ENCODE peak calls at places on chromosomes 11 and 22, in six cellular contexts. One of them, this sample, is unnamed.

GRCh38 chr22:18005201-18005926 is 19.0 kb downstream of the MICAL3 start:
- DNase-seq in keratinocyte: no peak
- DNase-seq in fibroblast of lung: no peak
- DNase-seq in PC-9: no peak
- DNase-seq in SK-N-SH: no peak
- DNase-seq in endothelial cell of umbilical vein: peak; percentile 27
- DNase-seq in this sample: no peak

GRCh38 chr11:126592496-126593410 is 237.3 kb downstream of the ST3GAL4 start:
- DNase-seq in keratinocyte: no peak
- DNase-seq in fibroblast of lung: no peak
- DNase-seq in PC-9: no peak
- DNase-seq in SK-N-SH: no peak
- DNase-seq in endothelial cell of umbilical vein: no peak
- DNase-seq in this sample: peak; percentile 72

GRCh38 chr11:69497221-69497787 is 15.8 kb downstream of the LINC01488 start:
- DNase-seq in keratinocyte: no peak
- DNase-seq in fibroblast of lung: peak; percentile 94
- DNase-seq in PC-9: peak; percentile 81
- DNase-seq in SK-N-SH: no peak
- DNase-seq in endothelial cell of umbilical vein: peak; percentile 83
- DNase-seq in this sample: peak; percentile 82

GRCh38 chr11:1478011-1478410 is 8.6 kb downstream of the MOB2 start:
- DNase-seq in keratinocyte: no peak
- DNase-seq in fibroblast of lung: no peak
- DNase-seq in PC-9: no peak
- DNase-seq in SK-N-SH: no peak
- DNase-seq in endothelial cell of umbilical vein: no peak
- DNase-seq in this sample: no peak

GRCh38 chr22:32050678-32051515 is 7.8 kb downstream of the SLC5A1 start:
- DNase-seq in keratinocyte: peak; percentile 85
- DNase-seq in fibroblast of lung: peak; percentile 88
- DNase-seq in PC-9: peak; percentile 96
- DNase-seq in SK-N-SH: no peak
- DNase-seq in endothelial cell of umbilical vein: no peak
- DNase-seq in this sample: no peak

GRCh38 chr11:79390923-79391322 is 49.9 kb downstream of the TENM4 start:
- DNase-seq in keratinocyte: no peak
- DNase-seq in fibroblast of lung: no peak
- DNase-seq in PC-9: no peak
- DNase-seq in SK-N-SH: no peak
- DNase-seq in endothelial cell of umbilical vein: no peak
- DNase-seq in this sample: no peak

GRCh38 chr11:210122-210802 is 2.8 kb downstream of the RIC8A start:
- DNase-seq in keratinocyte: no peak
- DNase-seq in fibroblast of lung: peak; percentile 40
- DNase-seq in PC-9: peak; percentile 62
- DNase-seq in SK-N-SH: no peak
- DNase-seq in endothelial cell of umbilical vein: no peak
- DNase-seq in this sample: no peak

GRCh38 chr11:121249039-121249663 is 43.4 kb upstream of the SC5D start:
- DNase-seq in keratinocyte: no peak
- DNase-seq in fibroblast of lung: peak; percentile 61
- DNase-seq in PC-9: peak; percentile 59
- DNase-seq in SK-N-SH: peak; percentile 64
- DNase-seq in endothelial cell of umbilical vein: peak; percentile 54
- DNase-seq in this sample: peak; percentile 51

GRCh38 chr11:44416776-44417175 is 106.8 kb upstream of the ALX4 start:
- DNase-seq in keratinocyte: peak; percentile 38
- DNase-seq in fibroblast of lung: no peak
- DNase-seq in PC-9: peak; percentile 27
- DNase-seq in SK-N-SH: no peak
- DNase-seq in endothelial cell of umbilical vein: no peak
- DNase-seq in this sample: no peak

GRCh38 chr11:122271167-122271566 is 155.2 kb upstream of the BLID start:
- DNase-seq in keratinocyte: no peak
- DNase-seq in fibroblast of lung: no peak
- DNase-seq in PC-9: no peak
- DNase-seq in SK-N-SH: no peak
- DNase-seq in endothelial cell of umbilical vein: no peak
- DNase-seq in this sample: no peak

GRCh38 chr11:39732002-39732401 is 1727.5 kb downstream of the LRRC4C start:
- DNase-seq in keratinocyte: no peak
- DNase-seq in fibroblast of lung: no peak
- DNase-seq in PC-9: no peak
- DNase-seq in SK-N-SH: no peak
- DNase-seq in endothelial cell of umbilical vein: no peak
- DNase-seq in this sample: no peak

GRCh38 chr22:44025171-44026065 is 1.3 kb downstream of the PARVB start:
- DNase-seq in keratinocyte: no peak
- DNase-seq in fibroblast of lung: no peak
- DNase-seq in PC-9: no peak
- DNase-seq in SK-N-SH: no peak
- DNase-seq in endothelial cell of umbilical vein: peak; percentile 21
- DNase-seq in this sample: no peak

GRCh38 chr11:20933086-20933485 is 263.7 kb downstream of the NELL1 start:
- DNase-seq in keratinocyte: no peak
- DNase-seq in fibroblast of lung: no peak
- DNase-seq in PC-9: no peak
- DNase-seq in SK-N-SH: no peak
- DNase-seq in endothelial cell of umbilical vein: no peak
- DNase-seq in this sample: no peak

GRCh38 chr11:1470681-1471611 is 15.6 kb downstream of the MOB2 start:
- DNase-seq in keratinocyte: no peak
- DNase-seq in fibroblast of lung: no peak
- DNase-seq in PC-9: no peak
- DNase-seq in SK-N-SH: no peak
- DNase-seq in endothelial cell of umbilical vein: no peak
- DNase-seq in this sample: no peak

GRCh38 chr11:63901660-63902059 is 15.3 kb downstream of the RCOR2 start:
- DNase-seq in keratinocyte: no peak
- DNase-seq in fibroblast of lung: peak; percentile 47
- DNase-seq in PC-9: no peak
- DNase-seq in SK-N-SH: peak; percentile 45
- DNase-seq in endothelial cell of umbilical vein: no peak
- DNase-seq in this sample: no peak

GRCh38 chr11:88553204-88553603 is 215.7 kb upstream of the CTSC start:
- DNase-seq in keratinocyte: no peak
- DNase-seq in fibroblast of lung: no peak
- DNase-seq in PC-9: no peak
- DNase-seq in SK-N-SH: no peak
- DNase-seq in endothelial cell of umbilical vein: no peak
- DNase-seq in this sample: no peak

GRCh38 chr22:32341122-32341740 is 16.4 kb upstream of the RFPL3 start:
- DNase-seq in keratinocyte: no peak
- DNase-seq in fibroblast of lung: no peak
- DNase-seq in PC-9: no peak
- DNase-seq in SK-N-SH: no peak
- DNase-seq in endothelial cell of umbilical vein: no peak
- DNase-seq in this sample: peak; percentile 82

GRCh38 chr11:65849366-65849765 is 8.6 kb downstream of the CFL1 start:
- DNase-seq in keratinocyte: no peak
- DNase-seq in fibroblast of lung: no peak
- DNase-seq in PC-9: peak; percentile 34
- DNase-seq in SK-N-SH: peak; percentile 12
- DNase-seq in endothelial cell of umbilical vein: no peak
- DNase-seq in this sample: no peak

GRCh38 chr11:134145715-134146114 is 76.8 kb downstream of the JAM3 start:
- DNase-seq in keratinocyte: no peak
- DNase-seq in fibroblast of lung: no peak
- DNase-seq in PC-9: no peak
- DNase-seq in SK-N-SH: no peak
- DNase-seq in endothelial cell of umbilical vein: no peak
- DNase-seq in this sample: no peak

GRCh38 chr11:57474017-57474750 is 13.9 kb downstream of the RTN4RL2 start:
- DNase-seq in keratinocyte: no peak
- DNase-seq in fibroblast of lung: peak; percentile 37
- DNase-seq in PC-9: no peak
- DNase-seq in SK-N-SH: peak; percentile 37
- DNase-seq in endothelial cell of umbilical vein: no peak
- DNase-seq in this sample: no peak

GRCh38 chr11:492416-493226 is 14.4 kb downstream of the RNH1 start:
- DNase-seq in keratinocyte: no peak
- DNase-seq in fibroblast of lung: no peak
- DNase-seq in PC-9: no peak
- DNase-seq in SK-N-SH: peak; percentile 34
- DNase-seq in endothelial cell of umbilical vein: no peak
- DNase-seq in this sample: no peak

GRCh38 chr22:25210831-25211230 is 8.6 kb upstream of the CRYBB2 start:
- DNase-seq in keratinocyte: no peak
- DNase-seq in fibroblast of lung: no peak
- DNase-seq in PC-9: no peak
- DNase-seq in SK-N-SH: no peak
- DNase-seq in endothelial cell of umbilical vein: no peak
- DNase-seq in this sample: no peak

GRCh38 chr11:35723493-35724284 is 61.1 kb downstream of the TRIM44 start:
- DNase-seq in keratinocyte: no peak
- DNase-seq in fibroblast of lung: peak; percentile 23
- DNase-seq in PC-9: no peak
- DNase-seq in SK-N-SH: no peak
- DNase-seq in endothelial cell of umbilical vein: peak; percentile 12
- DNase-seq in this sample: no peak

GRCh38 chr11:111476366-111476765 is 35.8 kb downstream of the BTG4 start:
- DNase-seq in keratinocyte: no peak
- DNase-seq in fibroblast of lung: no peak
- DNase-seq in PC-9: no peak
- DNase-seq in SK-N-SH: no peak
- DNase-seq in endothelial cell of umbilical vein: no peak
- DNase-seq in this sample: no peak

GRCh38 chr11:121696177-121696863 is 243.6 kb upstream of the SORL1-AS1 start:
- DNase-seq in keratinocyte: no peak
- DNase-seq in fibroblast of lung: no peak
- DNase-seq in PC-9: no peak
- DNase-seq in SK-N-SH: no peak
- DNase-seq in endothelial cell of umbilical vein: no peak
- DNase-seq in this sample: no peak

GRCh38 chr11:35539781-35540281 is 14.4 kb upstream of the PAMR1 start:
- DNase-seq in keratinocyte: no peak
- DNase-seq in fibroblast of lung: peak; percentile 90
- DNase-seq in PC-9: no peak
- DNase-seq in SK-N-SH: no peak
- DNase-seq in endothelial cell of umbilical vein: no peak
- DNase-seq in this sample: no peak

GRCh38 chr11:62602141-62603071 is 741 bp upstream of the MTA2 start:
- DNase-seq in keratinocyte: no peak
- DNase-seq in fibroblast of lung: peak; percentile 70
- DNase-seq in PC-9: no peak
- DNase-seq in SK-N-SH: peak; percentile 87
- DNase-seq in endothelial cell of umbilical vein: no peak
- DNase-seq in this sample: peak; percentile 79

GRCh38 chr11:116234989-116235567 is 537.7 kb downstream of the BUD13 start:
- DNase-seq in keratinocyte: no peak
- DNase-seq in fibroblast of lung: no peak
- DNase-seq in PC-9: no peak
- DNase-seq in SK-N-SH: no peak
- DNase-seq in endothelial cell of umbilical vein: no peak
- DNase-seq in this sample: no peak

GRCh38 chr11:2816941-2817421 is 68.6 kb downstream of the CDKN1C start:
- DNase-seq in keratinocyte: no peak
- DNase-seq in fibroblast of lung: peak; percentile 85
- DNase-seq in PC-9: no peak
- DNase-seq in SK-N-SH: no peak
- DNase-seq in endothelial cell of umbilical vein: no peak
- DNase-seq in this sample: no peak

GRCh38 chr22:33188316-33188715 is 130.1 kb upstream of the SYN3 start:
- DNase-seq in keratinocyte: no peak
- DNase-seq in fibroblast of lung: no peak
- DNase-seq in PC-9: no peak
- DNase-seq in SK-N-SH: no peak
- DNase-seq in endothelial cell of umbilical vein: no peak
- DNase-seq in this sample: no peak

GRCh38 chr11:68673291-68673930 is 10.9 kb upstream of the GAL start:
- DNase-seq in keratinocyte: no peak
- DNase-seq in fibroblast of lung: no peak
- DNase-seq in PC-9: no peak
- DNase-seq in SK-N-SH: no peak
- DNase-seq in endothelial cell of umbilical vein: no peak
- DNase-seq in this sample: no peak

GRCh38 chr22:48240165-48240934 is 1477.9 kb downstream of the TBC1D22A start:
- DNase-seq in keratinocyte: no peak
- DNase-seq in fibroblast of lung: no peak
- DNase-seq in PC-9: no peak
- DNase-seq in SK-N-SH: no peak
- DNase-seq in endothelial cell of umbilical vein: no peak
- DNase-seq in this sample: peak; percentile 88

GRCh38 chr22:11605468-11605981 is 3922.5 kb upstream of the OR11H1 start:
- DNase-seq in keratinocyte: no peak
- DNase-seq in fibroblast of lung: no peak
- DNase-seq in PC-9: no peak
- DNase-seq in SK-N-SH: no peak
- DNase-seq in endothelial cell of umbilical vein: no peak
- DNase-seq in this sample: no peak

GRCh38 chr11:79195209-79195608 is 245.6 kb downstream of the TENM4 start:
- DNase-seq in keratinocyte: no peak
- DNase-seq in fibroblast of lung: no peak
- DNase-seq in PC-9: no peak
- DNase-seq in SK-N-SH: no peak
- DNase-seq in endothelial cell of umbilical vein: no peak
- DNase-seq in this sample: no peak

GRCh38 chr11:115173136-115173535 is 331.1 kb downstream of the CADM1 start:
- DNase-seq in keratinocyte: no peak
- DNase-seq in fibroblast of lung: no peak
- DNase-seq in PC-9: no peak
- DNase-seq in SK-N-SH: no peak
- DNase-seq in endothelial cell of umbilical vein: no peak
- DNase-seq in this sample: no peak
- H3K79me2 ChIP-seq in keratinocyte: no peaks in the 10 kb centered on the region
- H3K79me2 ChIP-seq in fibroblast of lung: no peaks in the 10 kb centered on the region
- H3K79me2 ChIP-seq in PC-9: no peaks in the 10 kb centered on the region
- H3K79me2 ChIP-seq in SK-N-SH: no peaks in the 10 kb centered on the region
- H3K79me2 ChIP-seq in endothelial cell of umbilical vein: no peaks in the 10 kb centered on the region
- H3K79me2 ChIP-seq in this sample: no peaks in the 10 kb centered on the region

GRCh38 chr22:38260760-38261477 is 11.9 kb downstream of the TMEM184B start:
- DNase-seq in keratinocyte: no peak
- DNase-seq in fibroblast of lung: peak; percentile 38
- DNase-seq in PC-9: no peak
- DNase-seq in SK-N-SH: no peak
- DNase-seq in endothelial cell of umbilical vein: no peak
- DNase-seq in this sample: peak; percentile 76
- H3K79me2 ChIP-seq in keratinocyte: peaks cover 83% of the 10 kb centered on the region
- H3K79me2 ChIP-seq in fibroblast of lung: peaks cover 62% of the 10 kb centered on the region
- H3K79me2 ChIP-seq in PC-9: peaks cover 100% of the 10 kb centered on the region
- H3K79me2 ChIP-seq in SK-N-SH: peaks cover 92% of the 10 kb centered on the region
- H3K79me2 ChIP-seq in endothelial cell of umbilical vein: peaks cover 76% of the 10 kb centered on the region
- H3K79me2 ChIP-seq in this sample: peaks cover 93% of the 10 kb centered on the region

GRCh38 chr11:22387126-22387525 is 48.9 kb downstream of the SLC17A6 start:
- DNase-seq in keratinocyte: no peak
- DNase-seq in fibroblast of lung: no peak
- DNase-seq in PC-9: no peak
- DNase-seq in SK-N-SH: no peak
- DNase-seq in endothelial cell of umbilical vein: no peak
- DNase-seq in this sample: no peak
- H3K79me2 ChIP-seq in keratinocyte: no peaks in the 10 kb centered on the region
- H3K79me2 ChIP-seq in fibroblast of lung: no peaks in the 10 kb centered on the region
- H3K79me2 ChIP-seq in PC-9: no peaks in the 10 kb centered on the region
- H3K79me2 ChIP-seq in SK-N-SH: no peaks in the 10 kb centered on the region
- H3K79me2 ChIP-seq in endothelial cell of umbilical vein: no peaks in the 10 kb centered on the region
- H3K79me2 ChIP-seq in this sample: no peaks in the 10 kb centered on the region

GRCh38 chr11:78190871-78191538 is 2.3 kb downstream of the USP35 start:
- DNase-seq in keratinocyte: no peak
- DNase-seq in fibroblast of lung: no peak
- DNase-seq in PC-9: no peak
- DNase-seq in SK-N-SH: no peak
- DNase-seq in endothelial cell of umbilical vein: no peak
- DNase-seq in this sample: no peak
- H3K79me2 ChIP-seq in keratinocyte: peaks cover 35% of the 10 kb centered on the region
- H3K79me2 ChIP-seq in fibroblast of lung: peaks cover 38% of the 10 kb centered on the region
- H3K79me2 ChIP-seq in PC-9: peaks cover 33% of the 10 kb centered on the region
- H3K79me2 ChIP-seq in SK-N-SH: peaks cover 74% of the 10 kb centered on the region
- H3K79me2 ChIP-seq in endothelial cell of umbilical vein: peaks cover 31% of the 10 kb centered on the region
- H3K79me2 ChIP-seq in this sample: no peaks in the 10 kb centered on the region

GRCh38 chr11:7256943-7257342 is 5.2 kb downstream of the SYT9 start:
- DNase-seq in keratinocyte: no peak
- DNase-seq in fibroblast of lung: no peak
- DNase-seq in PC-9: no peak
- DNase-seq in SK-N-SH: no peak
- DNase-seq in endothelial cell of umbilical vein: no peak
- DNase-seq in this sample: no peak
- H3K79me2 ChIP-seq in keratinocyte: no peaks in the 10 kb centered on the region
- H3K79me2 ChIP-seq in fibroblast of lung: no peaks in the 10 kb centered on the region
- H3K79me2 ChIP-seq in PC-9: no peaks in the 10 kb centered on the region
- H3K79me2 ChIP-seq in SK-N-SH: no peaks in the 10 kb centered on the region
- H3K79me2 ChIP-seq in endothelial cell of umbilical vein: no peaks in the 10 kb centered on the region
- H3K79me2 ChIP-seq in this sample: no peaks in the 10 kb centered on the region

This sample was measured in neural progenitor cell.